ENCODE peak calls at places on chromosomes 16 and 17, in four cellular contexts. One of them, this sample, is unnamed.
A peak's percentile ranks its signal among the peaks of the same experiment; 100 is the strongest.

GRCh38 chr16:23124315-23124714 is 24.9 kb downstream of the USP31 start:
- DNase-seq in astrocyte of the spinal cord: peak; percentile 83
- DNase-seq in A172: peak; percentile 74
- DNase-seq in stimulated activated naive CD4-positive, alpha-beta T cell: no peak
- DNase-seq in this sample: no peak

GRCh38 chr17:67183531-67183930 is 61.5 kb downstream of the HELZ start:
- DNase-seq in astrocyte of the spinal cord: no peak
- DNase-seq in A172: no peak
- DNase-seq in stimulated activated naive CD4-positive, alpha-beta T cell: no peak
- DNase-seq in this sample: no peak

GRCh38 chr17:74130276-74130675 is 73.2 kb upstream of the RPL38 start:
- DNase-seq in astrocyte of the spinal cord: no peak
- DNase-seq in A172: no peak
- DNase-seq in stimulated activated naive CD4-positive, alpha-beta T cell: no peak
- DNase-seq in this sample: no peak

GRCh38 chr17:62597920-62598319 is 29.6 kb upstream of the MRC2 start:
- DNase-seq in astrocyte of the spinal cord: no peak
- DNase-seq in A172: no peak
- DNase-seq in stimulated activated naive CD4-positive, alpha-beta T cell: no peak
- DNase-seq in this sample: no peak

GRCh38 chr17:63247706-63248105 is 198.4 kb downstream of the CYB561 start:
- DNase-seq in astrocyte of the spinal cord: no peak
- DNase-seq in A172: no peak
- DNase-seq in stimulated activated naive CD4-positive, alpha-beta T cell: no peak
- DNase-seq in this sample: no peak

GRCh38 chr17:59141860-59142259 is 13.1 kb downstream of the SKA2 start:
- DNase-seq in astrocyte of the spinal cord: no peak
- DNase-seq in A172: no peak
- DNase-seq in stimulated activated naive CD4-positive, alpha-beta T cell: no peak
- DNase-seq in this sample: no peak

GRCh38 chr16:58028168-58028455 is 2.6 kb downstream of the MMP15 start:
- DNase-seq in astrocyte of the spinal cord: no peak
- DNase-seq in A172: no peak
- DNase-seq in stimulated activated naive CD4-positive, alpha-beta T cell: no peak
- DNase-seq in this sample: no peak

GRCh38 chr16:21666772-21667171 is 3.0 kb downstream of the OTOA start:
- DNase-seq in astrocyte of the spinal cord: no peak
- DNase-seq in A172: no peak
- DNase-seq in stimulated activated naive CD4-positive, alpha-beta T cell: no peak
- DNase-seq in this sample: no peak

GRCh38 chr16:71630808-71631207 is 4.8 kb downstream of the MARVELD3 start:
- DNase-seq in astrocyte of the spinal cord: no peak
- DNase-seq in A172: no peak
- DNase-seq in stimulated activated naive CD4-positive, alpha-beta T cell: no peak
- DNase-seq in this sample: no peak

GRCh38 chr17:49435630-49436029 is 20.9 kb upstream of the PHB1 start:
- DNase-seq in astrocyte of the spinal cord: no peak
- DNase-seq in A172: no peak
- DNase-seq in stimulated activated naive CD4-positive, alpha-beta T cell: no peak
- DNase-seq in this sample: no peak

GRCh38 chr16:9077001-9077809 is 14.2 kb upstream of the HAPSTR1 start:
- DNase-seq in astrocyte of the spinal cord: peak; percentile 67
- DNase-seq in A172: peak; percentile 98
- DNase-seq in stimulated activated naive CD4-positive, alpha-beta T cell: no peak
- DNase-seq in this sample: peak; percentile 24

GRCh38 chr16:77171750-77172635 is 19.0 kb upstream of the MON1B start:
- DNase-seq in astrocyte of the spinal cord: peak; percentile 65
- DNase-seq in A172: peak; percentile 62
- DNase-seq in stimulated activated naive CD4-positive, alpha-beta T cell: no peak
- DNase-seq in this sample: no peak

GRCh38 chr16:1206786-1207185 is 18.3 kb downstream of the TPSG1 start:
- DNase-seq in astrocyte of the spinal cord: no peak
- DNase-seq in A172: no peak
- DNase-seq in stimulated activated naive CD4-positive, alpha-beta T cell: peak; percentile 18
- DNase-seq in this sample: no peak

GRCh38 chr16:19479302-19479721 is 42.6 kb downstream of the GDE1 start:
- DNase-seq in astrocyte of the spinal cord: no peak
- DNase-seq in A172: no peak
- DNase-seq in stimulated activated naive CD4-positive, alpha-beta T cell: no peak
- DNase-seq in this sample: no peak